ENCODE peak calls at places on chromosome 9, in five cellular contexts. One of them, this sample, is unnamed.
A peak's percentile ranks its signal among the peaks of the same experiment; 100 is the strongest.

GRCh38 chr9:90552317-90552716 is 90.3 kb downstream of the DIRAS2 start:
- DNase-seq in Peyer's patch: no peak
- DNase-seq in mesothelial cell of epicardium: no peak
- DNase-seq in BJ: no peak
- DNase-seq in right atrium auricular region: no peak
- DNase-seq in this sample: no peak

GRCh38 chr9:134967547-134967930 is 49.8 kb upstream of the FCN1 start:
- DNase-seq in Peyer's patch: no peak
- DNase-seq in mesothelial cell of epicardium: no peak
- DNase-seq in BJ: no peak
- DNase-seq in right atrium auricular region: no peak
- DNase-seq in this sample: no peak

GRCh38 chr9:134562146-134562753 is 79.4 kb upstream of the COL5A1 start:
- DNase-seq in Peyer's patch: no peak
- DNase-seq in mesothelial cell of epicardium: no peak
- DNase-seq in BJ: no peak
- DNase-seq in right atrium auricular region: no peak
- DNase-seq in this sample: no peak

GRCh38 chr9:81650836-81651545 is 38.4 kb downstream of the TLE1 start:
- DNase-seq in Peyer's patch: no peak
- DNase-seq in mesothelial cell of epicardium: no peak
- DNase-seq in BJ: no peak
- DNase-seq in right atrium auricular region: no peak
- DNase-seq in this sample: peak; percentile 26

GRCh38 chr9:114412057-114412683 is 24.4 kb upstream of the AKNA start:
- DNase-seq in Peyer's patch: no peak
- DNase-seq in mesothelial cell of epicardium: no peak
- DNase-seq in BJ: no peak
- DNase-seq in right atrium auricular region: no peak
- DNase-seq in this sample: no peak

GRCh38 chr9:136945333-136946227 is 537 bp downstream of the C8G start:
- DNase-seq in Peyer's patch: no peak
- DNase-seq in mesothelial cell of epicardium: no peak
- DNase-seq in BJ: no peak
- DNase-seq in right atrium auricular region: no peak
- DNase-seq in this sample: no peak

GRCh38 chr9:99478469-99479027 is 256.5 kb downstream of the SEC61B start:
- DNase-seq in Peyer's patch: no peak
- DNase-seq in mesothelial cell of epicardium: no peak
- DNase-seq in BJ: no peak
- DNase-seq in right atrium auricular region: no peak
- DNase-seq in this sample: no peak

GRCh38 chr9:136438909-136439549 is 616 bp downstream of the INPP5E start:
- DNase-seq in Peyer's patch: peak; percentile 51
- DNase-seq in mesothelial cell of epicardium: no peak
- DNase-seq in BJ: no peak
- DNase-seq in right atrium auricular region: no peak
- DNase-seq in this sample: peak; percentile 31

GRCh38 chr9:97521576-97522333 is 20.3 kb downstream of the TMOD1 start:
- DNase-seq in Peyer's patch: no peak
- DNase-seq in mesothelial cell of epicardium: no peak
- DNase-seq in BJ: no peak
- DNase-seq in right atrium auricular region: no peak
- DNase-seq in this sample: no peak

GRCh38 chr9:137431416-137431931 is 8.3 kb downstream of the NOXA1 start:
- DNase-seq in Peyer's patch: no peak
- DNase-seq in mesothelial cell of epicardium: peak; percentile 18
- DNase-seq in BJ: no peak
- DNase-seq in right atrium auricular region: no peak
- DNase-seq in this sample: no peak

GRCh38 chr9:74824654-74825053 is 63.1 kb downstream of the TRPM6 start:
- DNase-seq in Peyer's patch: no peak
- DNase-seq in mesothelial cell of epicardium: no peak
- DNase-seq in BJ: no peak
- DNase-seq in right atrium auricular region: no peak
- DNase-seq in this sample: no peak

GRCh38 chr9:76808636-76809035 is 44.4 kb downstream of the PCA3 start:
- DNase-seq in Peyer's patch: no peak
- DNase-seq in mesothelial cell of epicardium: no peak
- DNase-seq in BJ: no peak
- DNase-seq in right atrium auricular region: no peak
- DNase-seq in this sample: no peak

GRCh38 chr9:106286249-106286648 is 576.7 kb upstream of the ZNF462 start:
- DNase-seq in Peyer's patch: no peak
- DNase-seq in mesothelial cell of epicardium: no peak
- DNase-seq in BJ: no peak
- DNase-seq in right atrium auricular region: no peak
- DNase-seq in this sample: peak; percentile 30

GRCh38 chr9:19748278-19749126 is 40.3 kb downstream of the SLC24A2 start:
- DNase-seq in Peyer's patch: no peak
- DNase-seq in mesothelial cell of epicardium: no peak
- DNase-seq in BJ: no peak
- DNase-seq in right atrium auricular region: no peak
- DNase-seq in this sample: no peak

GRCh38 chr9:84538879-84539278 is 130.7 kb upstream of the NTRK2 start:
- DNase-seq in Peyer's patch: no peak
- DNase-seq in mesothelial cell of epicardium: no peak
- DNase-seq in BJ: no peak
- DNase-seq in right atrium auricular region: no peak
- DNase-seq in this sample: no peak

GRCh38 chr9:11933926-11934325 is 759.3 kb upstream of the TYRP1 start:
- DNase-seq in Peyer's patch: no peak
- DNase-seq in mesothelial cell of epicardium: no peak
- DNase-seq in BJ: no peak
- DNase-seq in right atrium auricular region: no peak
- DNase-seq in this sample: no peak

DNA sequence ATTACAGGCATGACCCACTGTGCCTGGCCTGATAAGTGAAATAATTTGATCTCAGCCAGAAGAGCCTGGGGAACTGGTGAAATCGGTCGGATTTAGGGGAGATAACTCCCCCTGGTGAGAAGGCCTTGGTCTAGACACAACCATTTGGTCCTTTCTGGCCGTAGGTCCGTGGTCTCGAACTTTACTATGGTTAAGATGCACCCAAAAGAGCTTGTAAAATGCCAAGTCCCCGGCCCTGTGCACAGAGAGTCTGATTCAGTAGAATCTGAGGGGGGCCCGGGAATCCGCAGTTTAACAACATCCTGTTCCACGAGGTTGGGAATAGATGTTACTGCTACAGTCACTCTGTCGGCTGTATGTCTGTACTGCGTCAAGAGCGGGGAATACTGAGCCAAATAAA is 140.7 kb downstream of the C9orf50 start:
- DNase-seq in Peyer's patch: no peak
- DNase-seq in mesothelial cell of epicardium: no peak
- DNase-seq in BJ: no peak
- DNase-seq in right atrium auricular region: no peak
- DNase-seq in this sample: no peak
- TF ChIP-seq CTCF in Peyer's patch: no peak
- TF ChIP-seq CTCF in mesothelial cell of epicardium: no peak
- TF ChIP-seq CTCF in BJ: peak; percentile 16
- TF ChIP-seq CTCF in right atrium auricular region: no peak
- TF ChIP-seq CTCF in this sample: no peak

GRCh38 chr9:122016789-122017188 is 76.3 kb downstream of the TTLL11 start:
- DNase-seq in Peyer's patch: no peak
- DNase-seq in mesothelial cell of epicardium: no peak
- DNase-seq in BJ: no peak
- DNase-seq in right atrium auricular region: no peak
- DNase-seq in this sample: no peak
- TF ChIP-seq CTCF in Peyer's patch: no peak
- TF ChIP-seq CTCF in mesothelial cell of epicardium: peak; percentile 26
- TF ChIP-seq CTCF in BJ: peak; percentile 55
- TF ChIP-seq CTCF in right atrium auricular region: peak; percentile 55
- TF ChIP-seq CTCF in this sample: peak; percentile 58

GRCh38 chr9:87080512-87081225 is 133.4 kb upstream of the GAS1 start:
- DNase-seq in Peyer's patch: no peak
- DNase-seq in mesothelial cell of epicardium: no peak
- DNase-seq in BJ: no peak
- DNase-seq in right atrium auricular region: no peak
- DNase-seq in this sample: no peak
- TF ChIP-seq CTCF in Peyer's patch: no peak
- TF ChIP-seq CTCF in mesothelial cell of epicardium: peak; percentile 33
- TF ChIP-seq CTCF in BJ: no peak
- TF ChIP-seq CTCF in right atrium auricular region: no peak
- TF ChIP-seq CTCF in this sample: peak; percentile 48

DNA sequence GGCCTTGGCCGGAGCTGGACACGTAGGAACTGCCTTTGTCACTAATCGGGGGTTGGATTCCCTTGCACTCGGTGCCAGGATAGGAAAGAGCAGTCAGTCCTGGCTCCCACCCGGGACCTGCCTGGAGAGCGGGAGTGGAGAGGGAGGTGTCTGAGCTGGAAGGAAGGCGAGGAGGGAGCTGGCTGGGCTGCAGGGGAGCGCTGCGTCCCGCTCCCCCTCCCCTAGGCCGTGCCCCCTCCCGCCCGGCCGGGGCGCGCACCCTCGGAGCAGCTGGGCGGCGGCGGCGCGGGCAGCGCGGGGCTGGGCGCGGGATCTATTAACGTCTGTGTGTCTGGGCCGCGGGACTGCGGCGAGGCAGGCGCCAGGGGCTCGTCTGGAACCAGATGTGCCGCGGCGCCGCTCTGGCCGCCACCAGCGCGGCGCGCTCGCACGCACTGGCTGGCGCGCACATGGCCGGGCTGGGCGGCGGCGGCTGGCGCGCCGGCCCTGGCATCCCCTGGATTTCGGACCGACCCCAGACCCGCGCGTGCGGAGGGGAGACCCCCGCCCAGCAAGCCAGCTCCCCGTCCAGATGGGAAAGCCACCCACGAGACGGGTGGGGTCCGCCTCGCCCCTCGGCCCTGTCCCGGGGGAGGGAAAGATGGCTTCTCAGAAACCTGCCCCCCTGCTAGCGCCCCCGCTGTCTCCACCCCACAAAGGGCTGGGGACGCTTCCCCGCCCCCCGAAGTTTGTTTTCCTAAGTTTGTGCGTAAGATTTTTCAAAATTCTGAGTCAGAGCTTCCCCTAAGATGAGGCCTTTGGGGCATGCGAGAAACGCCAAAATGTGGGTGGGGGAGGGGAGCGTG is 31.9 kb downstream of the PRRX2 start:
- DNase-seq in Peyer's patch: no peak
- DNase-seq in mesothelial cell of epicardium: peak; percentile 45
- DNase-seq in BJ: peak; percentile 51
- DNase-seq in right atrium auricular region: peak; percentile 86
- DNase-seq in this sample: peak; percentile 14
- TF ChIP-seq CTCF in Peyer's patch: no peak
- TF ChIP-seq CTCF in mesothelial cell of epicardium: no peak
- TF ChIP-seq CTCF in BJ: no peak
- TF ChIP-seq CTCF in right atrium auricular region: no peak
- TF ChIP-seq CTCF in this sample: no peak

DNA sequence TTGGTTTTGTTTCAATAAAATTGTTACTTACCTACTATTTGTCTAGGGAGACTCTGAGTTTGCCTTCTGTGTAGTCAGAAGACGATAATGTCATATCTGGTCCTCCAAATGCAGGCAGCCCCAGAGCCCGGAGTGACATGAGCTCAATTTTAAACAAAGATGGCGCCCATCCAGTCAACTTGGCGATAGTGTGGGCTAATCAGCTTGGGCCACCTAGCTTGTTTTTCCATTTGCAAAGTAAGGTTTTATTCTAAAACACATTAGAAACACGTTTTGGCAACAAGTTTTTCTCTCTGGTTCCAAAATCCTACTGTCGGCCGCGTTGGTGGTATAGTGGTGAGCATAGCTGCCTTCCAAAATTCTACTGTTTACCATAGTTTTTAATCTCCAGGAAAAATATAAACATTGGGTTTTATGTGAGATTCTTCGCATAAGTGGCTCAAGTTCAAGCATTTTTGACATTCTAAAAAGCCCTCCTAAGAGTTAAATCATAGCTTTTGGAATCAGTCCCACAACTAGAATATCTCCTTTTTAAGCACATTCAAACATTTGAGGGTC is 13.2 kb downstream of the TSC1 start:
- DNase-seq in Peyer's patch: no peak
- DNase-seq in mesothelial cell of epicardium: no peak
- DNase-seq in BJ: no peak
- DNase-seq in right atrium auricular region: no peak
- DNase-seq in this sample: no peak
- TF ChIP-seq CTCF in Peyer's patch: no peak
- TF ChIP-seq CTCF in mesothelial cell of epicardium: no peak
- TF ChIP-seq CTCF in BJ: no peak
- TF ChIP-seq CTCF in right atrium auricular region: no peak
- TF ChIP-seq CTCF in this sample: no peak

GRCh38 chr9:132003904-132004303 is 75.8 kb downstream of the MED27 start:
- DNase-seq in Peyer's patch: no peak
- DNase-seq in mesothelial cell of epicardium: no peak
- DNase-seq in BJ: no peak
- DNase-seq in right atrium auricular region: no peak
- DNase-seq in this sample: no peak

GRCh38 chr9:132004323-132004722 is 75.3 kb downstream of the MED27 start:
- DNase-seq in Peyer's patch: no peak
- DNase-seq in mesothelial cell of epicardium: no peak
- DNase-seq in BJ: no peak
- DNase-seq in right atrium auricular region: no peak
- DNase-seq in this sample: no peak

GRCh38 chr9:132007371-132007701 is 72.3 kb downstream of the MED27 start:
- DNase-seq in Peyer's patch: no peak
- DNase-seq in mesothelial cell of epicardium: no peak
- DNase-seq in BJ: no peak
- DNase-seq in right atrium auricular region: no peak
- DNase-seq in this sample: no peak

GRCh38 chr9:132006657-132007370 is 72.9 kb downstream of the MED27 start:
- DNase-seq in Peyer's patch: no peak
- DNase-seq in mesothelial cell of epicardium: no peak
- DNase-seq in BJ: no peak
- DNase-seq in right atrium auricular region: no peak
- DNase-seq in this sample: no peak

GRCh38 chr9:132005896-132006295 is 73.8 kb downstream of the MED27 start:
- DNase-seq in Peyer's patch: no peak
- DNase-seq in mesothelial cell of epicardium: no peak
- DNase-seq in BJ: no peak
- DNase-seq in right atrium auricular region: no peak
- DNase-seq in this sample: no peak
- TF ChIP-seq CTCF in Peyer's patch: no peak
- TF ChIP-seq CTCF in mesothelial cell of epicardium: no peak
- TF ChIP-seq CTCF in BJ: no peak
- TF ChIP-seq CTCF in right atrium auricular region: no peak
- TF ChIP-seq CTCF in this sample: no peak

GRCh38 chr9:130417602-130418001 is 27.2 kb upstream of the ASS1 start:
- DNase-seq in Peyer's patch: no peak
- DNase-seq in mesothelial cell of epicardium: no peak
- DNase-seq in BJ: no peak
- DNase-seq in right atrium auricular region: no peak
- DNase-seq in this sample: no peak

GRCh38 chr9:130418776-130419175 is 26.0 kb upstream of the ASS1 start:
- DNase-seq in Peyer's patch: no peak
- DNase-seq in mesothelial cell of epicardium: no peak
- DNase-seq in BJ: no peak
- DNase-seq in right atrium auricular region: no peak
- DNase-seq in this sample: no peak

GRCh38 chr9:130421802-130422276 is 22.9 kb upstream of the ASS1 start:
- DNase-seq in Peyer's patch: no peak
- DNase-seq in mesothelial cell of epicardium: no peak
- DNase-seq in BJ: no peak
- DNase-seq in right atrium auricular region: no peak
- DNase-seq in this sample: no peak

GRCh38 chr9:130421154-130421801 is 23.5 kb upstream of the ASS1 start:
- DNase-seq in Peyer's patch: no peak
- DNase-seq in mesothelial cell of epicardium: no peak
- DNase-seq in BJ: no peak
- DNase-seq in right atrium auricular region: no peak
- DNase-seq in this sample: no peak

GRCh38 chr9:130419521-130420035 is 25.2 kb upstream of the ASS1 start:
- DNase-seq in Peyer's patch: no peak
- DNase-seq in mesothelial cell of epicardium: no peak
- DNase-seq in BJ: no peak
- DNase-seq in right atrium auricular region: no peak
- DNase-seq in this sample: no peak
- TF ChIP-seq CTCF in Peyer's patch: no peak
- TF ChIP-seq CTCF in mesothelial cell of epicardium: no peak
- TF ChIP-seq CTCF in BJ: no peak
- TF ChIP-seq CTCF in right atrium auricular region: no peak
- TF ChIP-seq CTCF in this sample: no peak